ENCODE peak calls at places on chromosomes 12 and 14, in four cellular contexts. E is SK-N-SH, V is HCT116, W is K562. Y is an unnamed sample.

GRCh38 chr14:22536853-22537338 is 52.1 kb downstream of the DAD1 start:
- DNase-seq in E (no peak), V (peak; percentile 82), W (peak; percentile 84), Y (no peak)

GRCh38 chr14:85508863-85509262 is 21.1 kb upstream of the FLRT2 start:
- DNase-seq in E (no peak), V (no peak), W (no peak), Y (no peak)

GRCh38 chr14:91350813-91351507 is 66.7 kb downstream of the CCDC88C start:
- DNase-seq in E (no peak), V (no peak), W (no peak), Y (no peak)

GRCh38 chr14:68979722-68980552 is 835 bp upstream of the ACTN1 start:
- DNase-seq in E (no peak), V (no peak), W (peak; percentile 28), Y (peak; percentile 61)

GRCh38 chr14:93579178-93579577 is 148.4 kb downstream of the UNC79 start:
- DNase-seq in E (no peak), V (no peak), W (no peak), Y (no peak)

GRCh38 chr12:106064622-106065021 is 74.1 kb downstream of the NUAK1 start:
- DNase-seq in E (no peak), V (no peak), W (no peak), Y (no peak)

GRCh38 chr14:75542585-75543091 is 20.4 kb downstream of the BATF start:
- DNase-seq in E (no peak), V (no peak), W (peak; percentile 59), Y (peak; percentile 67)

GRCh38 chr12:172732-173161 is 41.2 kb downstream of the SLC6A12 start:
- DNase-seq in E (no peak), V (no peak), W (no peak), Y (no peak)

GRCh38 chr14:67833403-67833802 is 13.8 kb downstream of the RAD51B start:
- DNase-seq in E (no peak), V (no peak), W (no peak), Y (no peak)

GRCh38 chr12:116201908-116202307 is 75.6 kb downstream of the MED13L start:
- DNase-seq in E (no peak), V (no peak), W (no peak), Y (no peak)

GRCh38 chr12:3718100-3718499 is 34.8 kb downstream of the CRACR2A start:
- DNase-seq in E (no peak), V (no peak), W (no peak), Y (no peak)

GRCh38 chr12:47987411-47988072 is 16.7 kb downstream of the COL2A1 start:
- DNase-seq in E (no peak), V (no peak), W (no peak), Y (no peak)

GRCh38 chr14:73422515-73422914 is 35.8 kb downstream of the NUMB start:
- DNase-seq in E (no peak), V (no peak), W (peak; percentile 25), Y (no peak)

GRCh38 chr12:124994435-124994975 is 1.1 kb downstream of the BRI3BP start:
- DNase-seq in E (no peak), V (no peak), W (peak; percentile 61), Y (no peak)

DNA sequence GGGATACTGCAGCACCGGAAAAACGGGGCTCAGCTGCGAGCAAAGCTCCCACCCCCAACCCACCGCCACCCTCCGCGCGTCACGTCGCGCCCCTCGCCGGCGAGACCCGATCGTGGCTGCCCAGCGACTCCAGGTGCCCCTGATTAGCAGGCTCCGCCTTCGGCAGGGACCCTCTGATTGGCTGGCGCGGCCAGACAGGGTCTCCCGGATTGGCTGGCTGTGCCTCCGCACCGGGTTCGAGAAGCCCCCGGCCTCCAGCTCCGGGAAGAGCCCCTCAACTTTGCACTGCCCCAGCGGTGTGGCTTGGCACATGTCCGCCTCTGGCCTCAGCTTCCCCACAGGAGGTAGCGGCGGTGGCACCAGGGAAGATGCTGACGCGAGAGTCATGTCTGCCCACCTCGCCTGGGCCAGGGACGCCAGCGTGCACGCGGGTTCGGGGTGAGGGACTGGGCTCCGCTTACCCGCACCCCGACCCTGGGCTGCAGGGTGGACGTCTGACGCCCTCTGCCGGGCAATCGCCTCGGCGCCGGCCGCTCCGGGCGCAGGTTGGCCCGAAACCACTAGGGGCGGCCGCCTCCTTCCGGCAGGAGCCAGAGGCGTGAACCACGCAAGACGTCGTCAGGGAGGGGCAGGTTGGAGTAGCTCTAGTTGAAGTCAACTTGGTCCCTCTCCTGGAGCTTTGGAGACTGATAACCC is 496 bp upstream of the RHOF start:
- DNase-seq in E (peak; percentile 94), V (peak; percentile 89), W (peak; percentile 97), Y (peak; percentile 83)
- TF ChIP-seq JUND in E (peak; percentile 26), V (no peak), W (peak; percentile 12), Y (no peak)

GRCh38 chr12:114393569-114393968 is 12.4 kb downstream of the TBX5 start:
- DNase-seq in E (no peak), V (no peak), W (no peak), Y (no peak)

GRCh38 chr12:114396869-114397719 is 8.8 kb downstream of the TBX5 start:
- DNase-seq in E (no peak), V (no peak), W (no peak), Y (no peak)

GRCh38 chr12:114397978-114398881 is 7.7 kb downstream of the TBX5 start:
- DNase-seq in E (no peak), V (no peak), W (no peak), Y (no peak)

GRCh38 chr12:114395755-114396152 is 10.2 kb downstream of the TBX5 start:
- DNase-seq in E (no peak), V (no peak), W (no peak), Y (no peak)

GRCh38 chr12:114396153-114396868 is 9.6 kb downstream of the TBX5 start:
- DNase-seq in E (peak; percentile 63), V (no peak), W (no peak), Y (no peak)
- TF ChIP-seq JUND in E (no peak), V (no peak), W (no peak), Y (no peak)

DNA sequence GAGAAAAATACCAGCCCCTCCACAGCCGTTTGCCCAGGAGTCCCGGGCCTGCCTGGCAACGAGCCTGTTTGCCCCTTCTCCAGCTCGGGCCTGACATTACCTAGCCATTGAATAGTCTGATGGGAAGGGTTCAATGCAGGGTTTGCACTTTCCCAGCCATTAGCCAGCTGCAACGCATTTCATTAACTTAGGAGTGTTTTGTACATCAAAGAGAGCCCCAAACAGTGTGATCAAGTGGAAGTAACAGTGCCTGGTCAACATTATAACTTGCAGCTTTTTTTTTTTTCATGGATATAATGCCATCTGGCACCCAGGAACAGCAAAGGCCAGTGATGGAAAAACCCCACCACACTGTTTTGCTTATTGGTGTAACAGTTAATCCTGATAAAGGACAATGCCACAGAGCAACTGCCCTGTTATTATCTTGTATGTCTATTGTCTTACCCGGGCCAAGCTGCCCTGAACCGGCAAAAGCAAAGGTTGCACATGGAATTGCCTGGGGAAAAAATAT is 38.0 kb downstream of the BTG1 start:
- DNase-seq in E (peak; percentile 55), V (no peak), W (no peak), Y (no peak)
- TF ChIP-seq JUND in E (no peak), V (no peak), W (no peak), Y (no peak)

GRCh38 chr12:10196210-10196609 is 16.5 kb upstream of the GABARAPL1 start:
- DNase-seq in E (no peak), V (no peak), W (no peak), Y (no peak)
- TF ChIP-seq JUND in E (no peak), V (no peak), W (no peak), Y (no peak)

Y was measured in T47D.